ENCODE peak calls at places on chromosome X, in nine cellular contexts. H is transverse colon; C is CD8-positive, alpha-beta memory T cell; F is neural progenitor cell; G is WERI-Rb-1; W is pancreas; U is NT2/D1; X is hepatocyte; K is CD8-positive, alpha-beta T cell. P is an unnamed sample. For H3K9me3, the result is how much of the 10 kb centered on the place peaks cover.

GRCh38 chrX:69618803-69619202 is 2.9 kb downstream of the EDA start:
- DNase-seq in H (peak), C (no peak), F (peak), G (peak), W (no peak), U (no peak), X (peak), K (no peak), P (no peak)

GRCh38 chrX:124300412-124300811 is 32.0 kb upstream of the TEX13D start:
- DNase-seq in H (no peak), C (no peak), F (no peak), G (no peak), W (no peak), U (no peak), X (no peak), K (no peak), P (no peak)

GRCh38 chrX:73876897-73877296 is 313.9 kb downstream of the CHIC1 start:
- DNase-seq in H (no peak), C (no peak), F (no peak), G (no peak), W (no peak), U (no peak), X (no peak), K (no peak), P (no peak)

GRCh38 chrX:71095971-71096701 is 485 bp downstream of the FOXO4 start:
- DNase-seq in H (peak), C (peak), F (peak), G (no peak), W (peak), U (peak), X (no peak), K (peak), P (no peak)

GRCh38 chrX:22559506-22559905 is 286.8 kb downstream of the CBLL2 start:
- DNase-seq in H (no peak), C (no peak), F (no peak), G (no peak), W (no peak), U (no peak), X (no peak), K (no peak), P (no peak)

GRCh38 chrX:41116948-41117347 is 31.7 kb downstream of the USP9X start:
- DNase-seq in H (no peak), C (no peak), F (no peak), G (no peak), W (no peak), U (no peak), X (no peak), K (no peak), P (no peak)

GRCh38 chrX:104854188-104854587 is 288.2 kb downstream of the IL1RAPL2 start:
- DNase-seq in H (no peak), C (no peak), F (no peak), G (no peak), W (no peak), U (no peak), X (no peak), K (no peak), P (no peak)

GRCh38 chrX:143171703-143172102 is 146.0 kb downstream of the SPANXN4 start:
- DNase-seq in H (no peak), C (no peak), F (no peak), G (no peak), W (no peak), U (no peak), X (no peak), K (no peak), P (no peak)

GRCh38 chrX:147537172-147537571 is 374.5 kb upstream of the FMR1 start:
- DNase-seq in H (no peak), C (no peak), F (no peak), G (no peak), W (no peak), U (no peak), X (no peak), K (no peak), P (no peak)

GRCh38 chrX:28582494-28582893 is 4.8 kb upstream of the IL1RAPL1 start:
- DNase-seq in H (no peak), C (no peak), F (no peak), G (no peak), W (no peak), U (no peak), X (no peak), K (no peak), P (no peak)

GRCh38 chrX:70554081-70554480 is 109.4 kb downstream of the DLG3 start:
- DNase-seq in H (no peak), C (no peak), F (no peak), G (no peak), W (no peak), U (no peak), X (peak), K (no peak), P (no peak)

GRCh38 chrX:149453030-149453429 is 52.1 kb downstream of the IDS start:
- DNase-seq in H (no peak), C (no peak), F (no peak), G (no peak), W (no peak), U (no peak), X (no peak), K (no peak), P (no peak)

GRCh38 chrX:132023896-132024386 is 839 bp downstream of the STK26 start:
- DNase-seq in H (no peak), C (peak), F (peak), G (no peak), W (no peak), U (no peak), X (no peak), K (peak), P (no peak)

GRCh38 chrX:34300871-34301270 is 168.8 kb upstream of the FAM47A start:
- DNase-seq in H (no peak), C (no peak), F (peak), G (peak), W (no peak), U (peak), X (peak), K (no peak), P (no peak)

GRCh38 chrX:48021026-48021900 is 14.5 kb downstream of the SPACA5 start:
- DNase-seq in H (peak), C (peak), F (peak), G (peak), W (no peak), U (peak), X (peak), K (peak), P (no peak)

GRCh38 chrX:40282348-40282747 is 184.6 kb upstream of the BCOR start:
- DNase-seq in H (no peak), C (no peak), F (no peak), G (no peak), W (no peak), U (no peak), X (no peak), K (no peak), P (no peak)

DNA sequence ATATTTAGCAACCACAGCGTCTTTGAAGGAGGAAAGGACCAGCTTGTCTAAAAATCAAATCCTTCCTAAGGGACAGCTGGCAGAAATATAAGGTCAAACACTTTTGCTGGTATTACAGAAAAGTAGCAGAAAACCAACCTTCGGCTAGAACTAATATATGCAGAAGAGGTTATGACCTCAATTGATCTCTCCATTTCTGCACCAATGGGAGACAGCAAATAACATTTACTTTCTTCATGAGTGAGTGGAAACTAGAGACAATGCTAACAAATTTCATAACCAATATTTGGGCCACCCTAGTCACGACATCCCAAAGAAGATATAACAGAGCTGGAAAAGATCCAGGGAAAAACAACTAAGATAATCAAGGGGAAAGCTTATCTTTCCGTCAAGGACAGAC is 247.0 kb upstream of the FTHL17 start:
- DNase-seq in H (no peak), C (no peak), F (no peak), G (no peak), W (no peak), U (no peak), X (no peak), K (no peak), P (no peak)
- H3K4me3 ChIP-seq in H (no peak), C (no peak), F (no peak), G (no peak), W (no peak), U (no peak), X (no peak), K (no peak), P (no peak)

DNA sequence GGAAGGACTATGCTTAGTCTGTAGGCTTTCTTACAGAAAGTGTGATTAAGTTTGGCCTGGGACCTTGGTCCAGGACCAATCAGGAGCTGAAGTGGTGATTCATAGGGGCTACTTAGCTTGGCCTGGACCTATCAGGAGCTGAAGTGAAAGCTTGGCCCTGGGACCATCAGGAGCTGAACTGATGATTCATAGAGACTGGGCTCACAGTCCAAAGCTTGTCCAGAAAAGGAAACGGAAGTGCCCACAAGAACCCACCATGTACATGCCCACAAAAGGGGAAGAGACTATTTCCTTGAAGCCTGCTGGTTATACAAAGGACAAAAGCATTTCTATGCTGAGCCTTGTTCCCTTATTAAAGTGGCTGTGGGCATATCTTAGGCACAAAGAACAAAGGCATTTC is 12.6 kb downstream of the TENT5D start:
- DNase-seq in H (no peak), C (no peak), F (no peak), G (no peak), W (no peak), U (no peak), X (peak), K (no peak), P (no peak)
- H3K9me3 ChIP-seq in H (under half), C (under half), F (under half), G (under half), W (under half), U (under half), X (under half), K (under half), P (under half)

DNA sequence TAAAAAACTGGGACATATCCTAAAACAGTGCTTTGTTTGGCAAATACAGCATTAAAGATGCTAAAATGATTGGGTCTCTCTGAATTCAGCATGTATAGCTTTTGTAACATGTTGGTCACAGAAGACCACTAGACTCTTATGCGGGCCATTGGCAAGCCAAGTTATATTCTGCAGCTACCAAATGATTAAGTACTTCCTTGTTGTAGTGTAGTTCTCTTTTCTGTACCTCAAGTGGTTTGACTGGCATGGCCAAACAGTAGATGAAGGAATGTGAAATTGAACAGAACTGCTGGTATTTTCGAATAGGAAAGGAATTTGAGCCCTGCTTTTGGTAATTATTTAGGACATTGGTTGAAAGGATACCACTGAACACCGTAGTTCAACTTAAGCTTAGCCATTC is 193.9 kb upstream of the GPC4 start:
- DNase-seq in H (no peak), C (no peak), F (no peak), G (no peak), W (no peak), U (no peak), X (no peak), K (no peak), P (no peak)
- H3K4me3 ChIP-seq in H (no peak), C (no peak), F (no peak), G (no peak), W (no peak), U (no peak), X (no peak), K (no peak), P (no peak)

DNA sequence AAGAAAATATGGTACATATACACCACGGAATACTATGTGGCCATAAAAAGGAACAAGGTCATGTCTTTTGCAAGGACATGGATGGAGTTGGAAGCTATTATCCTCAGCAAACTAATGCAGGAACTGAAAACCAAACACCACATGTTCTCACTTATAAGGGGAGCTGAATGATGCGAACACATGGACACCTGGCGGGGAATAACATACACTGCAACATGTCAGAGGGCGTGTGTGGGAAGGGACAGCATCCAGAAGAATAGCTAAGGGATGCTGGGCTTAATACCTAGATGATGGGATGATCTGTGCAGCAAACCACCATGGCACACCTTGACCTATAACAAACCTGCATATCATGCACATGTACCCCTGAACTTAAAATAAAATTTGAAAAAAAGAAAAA is 19.5 kb upstream of the CNKSR2 start:
- DNase-seq in H (no peak), C (no peak), F (no peak), G (peak), W (no peak), U (no peak), X (no peak), K (no peak), P (no peak)
- H3K9me3 ChIP-seq in H (under half), C (under half), F (under half), G (under half), W (under half), U (under half), X (under half), K (under half), P (under half)

GRCh38 chrX:38315186-38315585 is 12.1 kb downstream of the RPGR start:
- DNase-seq in H (no peak), C (no peak), F (no peak), G (no peak), W (no peak), U (no peak), X (no peak), K (no peak), P (no peak)

GRCh38 chrX:38313190-38313589 is 14.1 kb downstream of the RPGR start:
- DNase-seq in H (no peak), C (no peak), F (no peak), G (no peak), W (no peak), U (no peak), X (no peak), K (no peak), P (no peak)

GRCh38 chrX:38318606-38319005 is 8.7 kb downstream of the RPGR start:
- DNase-seq in H (no peak), C (no peak), F (no peak), G (no peak), W (no peak), U (no peak), X (no peak), K (no peak), P (no peak)

GRCh38 chrX:38320819-38321218 is 6.5 kb downstream of the RPGR start:
- DNase-seq in H (no peak), C (no peak), F (no peak), G (no peak), W (no peak), U (no peak), X (no peak), K (no peak), P (no peak)

DNA sequence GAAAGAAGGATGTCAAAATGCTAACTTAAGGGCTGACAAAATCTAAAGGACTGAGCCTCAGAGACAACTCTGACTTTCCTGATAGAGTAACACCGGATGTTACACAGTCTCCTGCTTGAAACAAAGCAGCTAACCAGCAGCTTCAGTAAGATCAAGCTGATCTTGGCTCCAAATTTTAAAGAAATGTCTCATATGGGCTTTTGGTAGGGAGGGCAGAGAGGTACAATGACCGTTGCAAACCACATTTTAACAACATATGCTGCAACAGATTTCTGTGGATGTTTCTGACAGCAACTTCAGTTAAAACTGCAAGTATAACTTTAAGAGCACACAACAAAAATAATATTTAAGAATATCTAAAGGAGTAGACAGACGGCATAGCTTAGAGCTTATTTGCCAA is 9.1 kb downstream of the RPGR start:
- DNase-seq in H (no peak), C (no peak), F (no peak), G (no peak), W (no peak), U (no peak), X (no peak), K (no peak), P (no peak)
- H3K4me3 ChIP-seq in H (no peak), C (no peak), F (no peak), G (no peak), W (no peak), U (no peak), X (no peak), K (no peak), P (no peak)

DNA sequence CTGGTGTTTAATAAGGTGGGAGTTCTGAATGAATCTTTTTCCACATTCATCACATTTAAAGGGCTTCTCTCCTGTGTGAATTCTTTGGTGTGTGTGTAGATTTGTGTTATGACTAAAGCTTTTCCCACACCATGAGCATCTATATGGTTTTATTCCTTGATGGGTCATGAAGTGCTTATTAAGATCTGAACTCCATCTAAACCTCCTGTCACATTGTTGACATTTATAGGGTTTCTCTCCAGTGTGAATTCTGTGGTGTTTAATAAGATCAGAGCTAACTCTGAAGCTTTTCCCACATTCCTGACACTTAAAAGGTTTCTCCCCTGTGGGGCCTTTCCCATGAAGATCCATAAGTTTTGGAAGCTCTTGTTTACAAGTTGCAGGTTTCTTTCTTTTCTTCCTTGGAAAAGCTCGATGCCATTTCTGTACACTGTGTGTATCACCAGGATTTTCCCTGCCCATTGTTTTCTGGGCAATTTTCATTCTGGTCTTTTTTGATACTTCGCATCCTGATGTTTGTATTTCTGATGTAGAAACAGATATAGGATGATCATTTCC is 21.9 kb upstream of the ETDC start:
- DNase-seq in H (no peak), C (no peak), F (no peak), G (no peak), W (no peak), U (no peak), X (no peak), K (no peak), P (no peak)
- H3K9me3 ChIP-seq in H (under half), C (under half), F (under half), G (under half), W (under half), U (under half), X (under half), K (under half), P (half or more)